ENCODE peak calls at places on chromosome 13, in nine cellular contexts. J is frontal cortex; F is iPS-NIHi11; A is naive thymus-derived CD8-positive, alpha-beta T cell; N is T-helper 9 cell; H is T-helper 17 cell; S is kidney epithelial cell; C is Ammon's horn; M is uterus. I is an unnamed sample.

GRCh38 chr13:58056411-58056810 is 424.9 kb downstream of the PCDH17 start:
- DNase-seq in J (no peak), F (no peak), A (no peak), N (no peak), H (no peak), S (no peak), C (no peak), M (no peak), I (no peak)

GRCh38 chr13:35771898-35772297 is 295.4 kb upstream of the MAB21L1 start:
- DNase-seq in J (no peak), F (peak), A (no peak), N (no peak), H (no peak), S (peak), C (no peak), M (no peak), I (no peak)

GRCh38 chr13:20399515-20399914 is 126.1 kb downstream of the CRYL1 start:
- DNase-seq in J (no peak), F (no peak), A (no peak), N (no peak), H (no peak), S (no peak), C (no peak), M (no peak), I (peak)

GRCh38 chr13:53004605-53005004 is 24.0 kb upstream of the OLFM4 start:
- DNase-seq in J (no peak), F (no peak), A (no peak), N (no peak), H (no peak), S (no peak), C (no peak), M (no peak), I (no peak)

GRCh38 chr13:83815598-83815997 is 66.7 kb downstream of the SLITRK1 start:
- DNase-seq in J (no peak), F (no peak), A (no peak), N (no peak), H (no peak), S (no peak), C (peak), M (no peak), I (no peak)

GRCh38 chr13:51025245-51025872 is 85.7 kb downstream of the C13orf42 start:
- DNase-seq in J (no peak), F (no peak), A (no peak), N (no peak), H (no peak), S (no peak), C (no peak), M (no peak), I (no peak)

GRCh38 chr13:72651196-72651595 is 76.2 kb downstream of the MZT1 start:
- DNase-seq in J (peak), F (peak), A (no peak), N (no peak), H (no peak), S (no peak), C (peak), M (no peak), I (no peak)

GRCh38 chr13:45662122-45662521 is 40.0 kb upstream of the CBY2 start:
- DNase-seq in J (no peak), F (no peak), A (no peak), N (no peak), H (no peak), S (no peak), C (no peak), M (no peak), I (no peak)

GRCh38 chr13:37681295-37682032 is 82.9 kb upstream of the POSTN start:
- DNase-seq in J (no peak), F (no peak), A (no peak), N (no peak), H (no peak), S (no peak), C (peak), M (no peak), I (no peak)

GRCh38 chr13:77056382-77056781 is 29.4 kb upstream of the FBXL3 start:
- DNase-seq in J (no peak), F (no peak), A (no peak), N (no peak), H (no peak), S (peak), C (no peak), M (no peak), I (no peak)

GRCh38 chr13:23848019-23848418 is 41.2 kb downstream of the MIPEP start:
- DNase-seq in J (no peak), F (no peak), A (no peak), N (no peak), H (no peak), S (no peak), C (no peak), M (no peak), I (no peak)

GRCh38 chr13:110772091-110772984 is 58.8 kb downstream of the ING1 start:
- DNase-seq in J (no peak), F (no peak), A (no peak), N (no peak), H (no peak), S (no peak), C (no peak), M (no peak), I (no peak)

GRCh38 chr13:109885235-109885634 is 98.9 kb upstream of the IRS2 start:
- DNase-seq in J (no peak), F (no peak), A (no peak), N (no peak), H (no peak), S (no peak), C (no peak), M (no peak), I (no peak)

GRCh38 chr13:46751811-46752635 is 44.9 kb downstream of the ESD start:
- DNase-seq in J (no peak), F (no peak), A (peak), N (peak), H (no peak), S (no peak), C (peak), M (no peak), I (no peak)

GRCh38 chr13:100881291-100881864 is 206.8 kb upstream of the TMTC4 start:
- DNase-seq in J (no peak), F (no peak), A (no peak), N (no peak), H (no peak), S (no peak), C (no peak), M (no peak), I (no peak)

GRCh38 chr13:20826301-20826700 is 52.5 kb upstream of the EEF1AKMT1 start:
- DNase-seq in J (no peak), F (no peak), A (no peak), N (no peak), H (no peak), S (no peak), C (no peak), M (no peak), I (no peak)

GRCh38 chr13:94121686-94122085 is 357.8 kb downstream of the DCT start:
- DNase-seq in J (no peak), F (no peak), A (no peak), N (no peak), H (no peak), S (peak), C (no peak), M (no peak), I (no peak)

GRCh38 chr13:23705578-23705977 is 135.4 kb downstream of the TNFRSF19 start:
- DNase-seq in J (no peak), F (no peak), A (no peak), N (no peak), H (no peak), S (no peak), C (no peak), M (no peak), I (no peak)

GRCh38 chr13:112071011-112071901 is 4.3 kb downstream of the SOX1 start:
- DNase-seq in J (no peak), F (no peak), A (no peak), N (no peak), H (no peak), S (no peak), C (no peak), M (no peak), I (no peak)

GRCh38 chr13:48804836-48805601 is 151.3 kb downstream of the CYSLTR2 start:
- DNase-seq in J (no peak), F (no peak), A (no peak), N (no peak), H (no peak), S (peak), C (no peak), M (no peak), I (no peak)

GRCh38 chr13:80009760-80010159 is 331.2 kb downstream of the SPRY2 start:
- DNase-seq in J (no peak), F (no peak), A (no peak), N (no peak), H (no peak), S (no peak), C (peak), M (no peak), I (no peak)

GRCh38 chr13:48233886-48234488 is 981 bp downstream of the ITM2B start:
- DNase-seq in J (no peak), F (no peak), A (no peak), N (no peak), H (no peak), S (no peak), C (no peak), M (no peak), I (no peak)

GRCh38 chr13:29315847-29316246 is 279.6 kb downstream of the SLC7A1 start:
- DNase-seq in J (no peak), F (no peak), A (no peak), N (no peak), H (no peak), S (no peak), C (no peak), M (no peak), I (no peak)

GRCh38 chr13:113448885-113449692 is 4.2 kb downstream of the ADPRHL1 start:
- DNase-seq in J (no peak), F (no peak), A (peak), N (peak), H (no peak), S (no peak), C (no peak), M (peak), I (peak)

GRCh38 chr13:62088155-62088554 is 672.5 kb upstream of the PCDH20 start:
- DNase-seq in J (no peak), F (no peak), A (no peak), N (no peak), H (no peak), S (no peak), C (no peak), M (no peak), I (no peak)

GRCh38 chr13:51782026-51782710 is 21.8 kb downstream of the DHRS12 start:
- DNase-seq in J (no peak), F (no peak), A (no peak), N (no peak), H (no peak), S (no peak), C (no peak), M (no peak), I (no peak)

GRCh38 chr13:91154954-91155353 is 192.5 kb upstream of the MIR17HG start:
- DNase-seq in J (no peak), F (no peak), A (no peak), N (no peak), H (no peak), S (no peak), C (no peak), M (no peak), I (no peak)

GRCh38 chr13:83622422-83622784 is 259.9 kb downstream of the SLITRK1 start:
- DNase-seq in J (no peak), F (no peak), A (no peak), N (no peak), H (no peak), S (no peak), C (no peak), M (no peak), I (no peak)

I was measured in lower leg skin.